ENCODE peak calls at places on chromosomes 5 and 9, in six cellular contexts. R is brain microvascular endothelial cell; W is tibial artery; V is breast epithelium; B is CD8-positive, alpha-beta T cell; A is GM23338. Z is an unnamed sample. For H3K27me3, the result is how much of the 10 kb centered on the place peaks cover.

GRCh38 chr5:110611817-110612216 is 114.7 kb downstream of the TMEM232 start:
- DNase-seq in A (no peak), V (no peak), B (no peak), R (no peak), W (no peak), Z (no peak)

GRCh38 chr5:62720036-62720441 is 141.4 kb downstream of the LRRC70 start:
- DNase-seq in V (no peak), B (no peak), A (peak), R (no peak), W (no peak), Z (peak)

GRCh38 chr5:172881691-172882370 is 47.8 kb downstream of the ERGIC1 start:
- DNase-seq in R (peak), W (no peak), B (no peak), A (no peak), V (no peak), Z (no peak)

GRCh38 chr5:111948517-111948916 is 191.5 kb upstream of the NREP start:
- DNase-seq in R (peak), V (no peak), W (no peak), B (no peak), A (no peak), Z (no peak)

GRCh38 chr5:10834695-10835094 is 73.7 kb upstream of the DAP start:
- DNase-seq in R (no peak), V (no peak), A (no peak), W (no peak), B (no peak), Z (no peak)

GRCh38 chr5:88262116-88262515 is 6.5 kb downstream of the TMEM161B start:
- DNase-seq in V (no peak), A (no peak), B (no peak), R (peak), W (no peak), Z (no peak)

GRCh38 chr9:136899196-136899595 is 12.9 kb downstream of the TRAF2 start:
- DNase-seq in R (no peak), W (no peak), B (no peak), V (no peak), A (no peak), Z (no peak)

GRCh38 chr5:94908889-94909480 is 290.5 kb downstream of the SLF1 start:
- DNase-seq in W (no peak), B (no peak), R (peak), A (peak), V (no peak), Z (no peak)

GRCh38 chr5:74272831-74273545 is 367.5 kb downstream of the ENC1 start:
- DNase-seq in W (no peak), R (no peak), A (no peak), V (no peak), B (no peak), Z (no peak)

GRCh38 chr5:9188131-9188530 is 357.7 kb downstream of the SEMA5A start:
- DNase-seq in R (peak), W (no peak), B (no peak), V (no peak), A (no peak), Z (no peak)

GRCh38 chr5:89110916-89111646 is 228.1 kb upstream of the MEF2C start:
- DNase-seq in V (no peak), B (no peak), A (no peak), R (no peak), W (no peak), Z (no peak)

GRCh38 chr5:123203105-123203794 is 114.2 kb downstream of the PRDM6 start:
- DNase-seq in B (no peak), A (no peak), R (no peak), V (no peak), W (no peak), Z (no peak)

GRCh38 chr9:97740848-97741821 is 44.0 kb upstream of the XPA start:
- DNase-seq in W (peak), B (no peak), R (peak), V (peak), A (peak), Z (no peak)

GRCh38 chr9:127785933-127786772 is at the start of gene CDK9:
- DNase-seq in R (peak), B (peak), A (peak), V (peak), W (peak), Z (peak)

GRCh38 chr9:119370816-119371215 is 1.6 kb upstream of the BRINP1 start:
- DNase-seq in A (peak), R (peak), V (no peak), B (no peak), W (no peak), Z (peak)

GRCh38 chr9:119366909-119367690 is 2.1 kb downstream of the BRINP1 start:
- DNase-seq in W (no peak), A (no peak), B (no peak), R (no peak), V (no peak), Z (no peak)

GRCh38 chr9:119368681-119369581 is at the start of gene BRINP1:
- DNase-seq in A (peak), B (no peak), W (no peak), R (peak), V (no peak), Z (no peak)

GRCh38 chr9:119369670-119370366 is 583 bp upstream of the BRINP1 start:
- DNase-seq in V (no peak), B (no peak), W (no peak), R (no peak), A (no peak), Z (no peak)

DNA sequence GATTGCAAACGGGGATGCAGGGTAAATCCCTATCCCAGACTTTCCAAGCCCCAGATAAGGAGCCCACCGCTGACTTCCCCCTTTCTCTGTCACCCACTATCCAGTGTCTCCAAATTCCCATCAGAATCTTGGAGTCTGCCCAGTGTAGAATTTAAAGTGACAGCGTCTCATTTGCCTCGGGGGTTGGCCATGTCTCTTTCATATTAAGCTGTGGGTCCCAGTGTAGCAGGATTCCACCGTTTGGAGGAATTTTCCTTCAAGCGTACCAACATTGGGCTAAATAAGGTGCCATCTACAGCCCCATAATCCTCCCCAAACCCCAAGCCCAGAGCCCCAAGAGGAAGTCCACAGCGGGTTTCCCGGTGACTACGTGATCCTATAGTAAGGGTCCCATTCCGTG is 1.1 kb downstream of the BRINP1 start:
- DNase-seq in V (no peak), B (no peak), W (no peak), A (peak), R (no peak), Z (no peak)
- H3K4me3 ChIP-seq in V (peak), B (no peak), W (peak), A (peak), R (no peak), Z (no peak)

GRCh38 chr9:34623386-34624235 is 3.3 kb upstream of the DCTN3 start:
- DNase-seq in B (no peak), A (peak), R (no peak), W (no peak), V (no peak), Z (no peak)
- H3K27me3 ChIP-seq in B (under half), A (half or more), R (under half), W (under half), V (under half), Z (under half)

DNA sequence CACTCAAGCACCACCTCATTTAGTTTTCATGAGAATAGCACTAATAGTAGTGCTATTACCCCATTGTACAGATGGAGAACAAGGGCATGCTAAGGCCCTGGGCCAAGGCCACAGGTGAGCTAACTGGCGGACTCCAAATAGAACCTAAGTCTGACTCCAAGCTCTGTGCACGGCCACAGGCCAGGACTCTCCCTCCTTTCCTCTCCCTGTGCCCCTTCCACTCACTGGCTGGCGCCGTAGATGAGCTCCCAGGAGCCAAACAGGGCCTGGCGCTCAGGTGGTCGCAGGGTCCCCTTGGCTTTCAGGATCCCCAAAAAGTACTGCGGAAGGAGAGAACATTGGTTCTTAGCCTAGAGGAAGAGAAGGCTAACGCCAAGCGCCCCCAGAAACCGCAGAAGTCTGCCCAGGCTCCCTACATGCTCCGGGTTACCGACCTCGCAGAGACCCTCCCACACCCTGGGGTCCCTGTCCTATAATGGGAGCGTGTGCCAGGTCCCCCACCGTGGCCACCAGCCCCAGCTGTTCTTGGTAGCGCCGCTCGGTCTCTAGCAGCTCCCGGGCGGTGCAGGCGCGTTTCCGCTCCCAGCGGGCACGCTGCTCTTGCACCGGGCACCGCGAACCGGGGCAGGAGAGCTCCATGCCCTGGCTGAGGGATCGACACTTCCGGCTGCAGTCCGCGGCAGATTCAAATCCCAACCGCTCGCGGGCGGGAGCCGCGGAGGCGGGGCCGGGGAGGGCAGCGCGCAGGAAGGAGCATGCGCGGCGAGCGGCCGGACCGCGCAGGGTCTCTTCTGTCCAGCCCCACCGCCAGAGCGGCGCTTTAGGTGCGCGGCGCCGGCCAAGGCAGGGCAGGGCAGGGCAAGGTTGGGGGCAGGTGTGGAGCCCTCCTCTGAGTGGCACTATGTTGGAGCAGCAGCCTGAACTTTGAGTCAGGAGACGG is at the start of gene ARHGEF39:
- DNase-seq in R (peak), B (no peak), V (peak), A (peak), W (peak), Z (peak)
- TF ChIP-seq CTCF in R (peak), B (no peak), V (no peak), A (peak), W (no peak), Z (peak)

DNA sequence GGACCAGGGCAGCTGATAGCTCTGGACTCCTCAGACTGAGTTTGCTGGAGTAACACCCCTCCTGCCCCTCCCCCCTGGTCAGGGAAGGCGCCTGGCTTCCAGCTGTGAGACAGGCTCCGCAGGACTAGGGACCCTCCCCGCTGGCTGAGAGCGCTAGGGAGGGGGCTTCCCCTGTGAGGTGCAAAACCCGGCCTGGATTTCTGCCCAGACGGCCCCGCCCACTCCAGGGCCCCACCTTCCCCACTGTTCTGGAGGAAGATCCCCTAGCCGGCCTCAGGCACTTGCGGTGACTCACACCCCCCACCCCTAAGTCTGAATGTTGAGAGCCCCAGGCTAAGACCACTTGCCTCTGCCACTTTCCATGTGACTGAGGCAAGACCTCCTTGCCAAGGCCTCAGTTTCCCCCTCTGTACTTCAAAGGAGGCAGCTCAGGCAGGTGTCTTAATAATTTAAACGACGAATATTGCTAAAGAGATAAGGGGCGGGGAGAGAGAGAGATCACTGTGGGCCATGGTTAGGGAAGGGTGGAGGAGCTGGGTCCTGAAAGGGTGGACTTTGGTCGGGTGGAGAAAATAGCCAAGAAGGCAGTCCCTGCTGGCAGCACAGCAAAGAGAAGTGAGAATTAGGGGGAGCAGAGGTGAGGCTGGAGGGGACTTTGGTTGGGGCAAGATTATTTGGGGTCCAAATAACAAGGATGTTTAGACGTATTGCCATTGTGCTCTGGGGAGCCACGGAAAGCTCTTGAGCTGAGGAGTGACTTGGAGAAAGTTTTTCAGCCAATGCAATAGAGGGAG is 1.0 kb upstream of the DAB2IP start:
- DNase-seq in R (no peak), W (no peak), B (no peak), A (peak), V (no peak), Z (peak)
- H3K4me3 ChIP-seq in R (no peak), W (no peak), B (no peak), A (peak), V (no peak), Z (peak)

GRCh38 chr5:179340465-179340864 is 4.8 kb downstream of the ADAMTS2 start:
- DNase-seq in W (no peak), B (no peak), A (no peak), R (no peak), V (no peak), Z (no peak)

GRCh38 chr5:179343902-179344300 is 1.4 kb downstream of the ADAMTS2 start:
- DNase-seq in A (peak), R (peak), W (peak), V (no peak), B (no peak), Z (no peak)

GRCh38 chr5:179343021-179343781 is 2.1 kb downstream of the ADAMTS2 start:
- DNase-seq in A (peak), R (no peak), B (no peak), V (no peak), W (no peak), Z (no peak)

GRCh38 chr5:179344301-179345178 is 721 bp downstream of the ADAMTS2 start:
- DNase-seq in W (no peak), V (no peak), B (no peak), R (no peak), A (peak), Z (no peak)

DNA sequence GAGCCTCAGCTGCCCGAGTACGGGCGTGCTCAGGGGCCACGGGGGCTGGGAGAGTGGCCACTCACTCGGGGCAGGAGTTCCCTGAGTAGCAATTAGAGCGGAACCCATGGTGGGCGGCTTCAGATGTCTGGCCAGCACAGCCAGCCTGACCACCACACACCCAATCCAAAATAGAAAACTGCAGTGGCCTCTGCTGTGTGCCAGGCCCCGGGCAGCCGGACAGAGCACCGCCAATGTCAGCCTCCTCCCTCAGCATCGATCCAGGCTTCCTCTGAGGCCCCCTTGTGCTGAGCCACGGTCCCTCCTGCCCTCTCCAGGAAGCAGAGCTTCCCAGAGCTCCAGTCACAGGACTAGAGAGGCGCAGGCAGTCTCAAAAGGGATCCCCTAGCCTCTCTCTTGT is 2.7 kb downstream of the ADAMTS2 start:
- DNase-seq in A (peak), B (no peak), V (no peak), R (peak), W (peak), Z (no peak)
- H3K27me3 ChIP-seq in A (under half), B (under half), V (under half), R (under half), W (under half), Z (under half)

DNA sequence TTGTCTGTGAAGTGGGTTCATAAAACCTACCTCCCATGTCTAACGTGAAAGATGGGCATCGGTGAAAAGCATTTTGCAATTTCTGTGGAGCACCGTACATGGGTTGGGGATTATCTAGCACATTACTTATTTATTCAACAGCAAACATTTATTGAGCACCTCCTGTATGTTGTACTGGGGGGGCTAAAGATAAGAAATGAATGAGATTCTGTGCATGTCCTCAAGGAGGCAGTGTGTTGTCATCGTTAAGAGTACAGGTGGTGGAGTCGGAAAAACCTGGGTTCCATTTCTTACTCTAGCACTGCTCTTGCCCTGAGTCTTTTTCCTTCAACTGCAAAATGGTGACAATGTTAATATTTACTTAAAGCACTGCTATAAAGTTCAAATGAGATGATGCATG is 30.4 kb upstream of the DENND1A start:
- DNase-seq in A (peak), V (no peak), R (no peak), B (no peak), W (no peak), Z (no peak)
- TF ChIP-seq CTCF in A (peak), V (no peak), R (peak), B (no peak), W (no peak), Z (no peak)

GRCh38 chr5:963673-964531 is 44.7 kb upstream of the NKD2 start:
- DNase-seq in R (no peak), V (no peak), A (no peak), W (no peak), B (no peak), Z (no peak)
- H3K4me3 ChIP-seq in R (no peak), V (peak), A (no peak), W (no peak), B (peak), Z (no peak)

GRCh38 chr5:43010956-43011355 is 29.2 kb downstream of the ANXA2R start:
- DNase-seq in V (no peak), A (no peak), R (no peak), W (no peak), B (no peak), Z (no peak)

GRCh38 chr5:43007911-43008368 is 32.2 kb downstream of the ANXA2R start:
- DNase-seq in A (peak), W (peak), V (no peak), B (peak), R (peak), Z (peak)

GRCh38 chr5:43008369-43009158 is 31.6 kb downstream of the ANXA2R start:
- DNase-seq in W (peak), R (peak), V (no peak), B (peak), A (peak), Z (peak)

GRCh38 chr5:43006411-43007202 is 33.5 kb downstream of the ANXA2R start:
- DNase-seq in R (no peak), A (no peak), B (no peak), V (no peak), W (no peak), Z (no peak)

DNA sequence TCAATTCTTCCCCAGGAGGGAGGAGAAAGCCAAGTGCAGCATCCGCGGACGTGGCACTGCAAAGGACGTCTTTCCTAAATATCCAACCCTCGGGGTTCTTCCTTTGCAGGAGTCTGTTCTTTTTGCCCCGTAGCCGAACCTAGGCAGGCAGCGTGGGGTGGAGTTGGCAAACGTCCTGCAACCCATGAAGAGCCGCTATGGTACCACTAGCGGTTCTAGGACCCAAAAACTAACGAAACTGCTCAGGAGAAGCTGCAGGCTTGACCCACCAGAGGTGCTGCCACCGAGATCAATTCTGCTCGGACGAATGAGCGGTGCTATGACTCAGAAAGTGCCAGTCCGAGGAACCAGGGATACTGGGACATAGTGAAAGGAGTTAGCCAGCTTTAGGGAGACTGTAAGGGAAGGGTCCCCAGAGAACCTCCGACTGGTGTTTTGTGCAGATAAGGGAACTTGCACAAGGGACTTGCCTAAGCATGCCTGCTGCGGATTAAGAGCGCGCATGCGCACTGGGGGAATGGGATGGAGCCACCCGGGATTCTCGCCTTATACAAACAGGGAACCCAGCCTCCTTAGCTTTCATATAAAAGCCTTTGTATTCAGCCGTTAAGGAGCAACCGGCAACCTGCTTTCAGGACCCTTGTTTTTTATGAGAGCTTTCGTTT is 32.7 kb downstream of the ANXA2R start:
- DNase-seq in V (no peak), R (peak), A (peak), B (peak), W (peak), Z (peak)
- H3K27me3 ChIP-seq in V (under half), R (under half), A (half or more), B (under half), W (under half), Z (under half)

Z was measured in Caco-2.